ENCODE peak calls at places on chromosomes 1 and 21, in seven cellular contexts. Z is activated CD4-positive, alpha-beta T cell treated with anti-CD3 and anti-CD28 coated beads, Interleukin-2, amount 10 ng/mL, durations not matched to agents 7 days and 5 days; B is ELF-1; O is cardiac fibroblast; S is heart right ventricle; I is tibial nerve; F is central memory CD4-positive, alpha-beta T cell. R is an unnamed sample.

GRCh38 chr1:44603718-44604117 is 70.6 kb downstream of the TMEM53 start:
- DNase-seq in I (no peak), O (no peak), S (no peak), Z (no peak), B (no peak), F (no peak), R (no peak)

GRCh38 chr1:18805925-18806849 is 53.3 kb downstream of the TAS1R2 start:
- DNase-seq in I (no peak), F (no peak), Z (no peak), S (no peak), O (no peak), B (peak), R (no peak)

GRCh38 chr1:48931571-48932251 is 155.0 kb upstream of the BEND5 start:
- DNase-seq in O (peak), F (no peak), S (no peak), I (no peak), Z (no peak), B (peak), R (no peak)

GRCh38 chr1:203274603-203275381 is 30.5 kb upstream of the BTG2 start:
- DNase-seq in F (no peak), B (no peak), I (no peak), Z (no peak), S (no peak), O (no peak), R (no peak)

GRCh38 chr21:45593162-45594022 is 50.1 kb upstream of the PCBP3 start:
- DNase-seq in O (no peak), B (no peak), Z (no peak), F (no peak), S (no peak), I (no peak), R (no peak)

GRCh38 chr1:231665046-231665445 is 38.5 kb downstream of the DISC1 start:
- DNase-seq in O (no peak), F (no peak), B (no peak), S (no peak), I (no peak), Z (no peak), R (no peak)

GRCh38 chr1:234230414-234230862 is 142.8 kb upstream of the COA6 start:
- DNase-seq in B (no peak), O (no peak), S (no peak), Z (peak), I (no peak), F (no peak), R (no peak)

GRCh38 chr1:203607169-203607873 is 19.3 kb upstream of the ATP2B4 start:
- DNase-seq in F (peak), I (no peak), Z (peak), S (no peak), O (peak), B (no peak), R (peak)

GRCh38 chr21:46454142-46454541 is 4.5 kb upstream of the DIP2A start:
- DNase-seq in O (peak), B (no peak), F (no peak), S (no peak), Z (no peak), I (no peak), R (no peak)

GRCh38 chr1:91925644-91926330 is 23.4 kb upstream of the BRDT start:
- DNase-seq in B (no peak), I (no peak), O (no peak), S (no peak), Z (no peak), F (no peak), R (no peak)

GRCh38 chr1:154970631-154971340 is at the start of gene SHC1:
- DNase-seq in O (peak), Z (peak), S (peak), F (no peak), I (peak), B (peak), R (peak)

GRCh38 chr1:23577056-23577985 is 18.0 kb upstream of the ID3 start:
- DNase-seq in B (peak), S (peak), F (no peak), Z (peak), I (no peak), O (peak), R (no peak)